ENCODE peak calls at places on chromosomes 6 and 20, in nine cellular contexts. O is tibial nerve, Y is heart left ventricle, V is adrenal gland, J is heart right ventricle, T is fibroblast of lung, Q is endodermal cell, E is Peyer's patch, B is cardiac fibroblast. U is an unnamed sample.

GRCh38 chr6:148523051-148523450 is 180.4 kb downstream of the SASH1 start:
- DNase-seq in T (peak; percentile 85), J (no peak), B (peak; percentile 68), Q (no peak), Y (no peak), V (no peak), E (no peak), O (no peak), U (peak; percentile 85)

GRCh38 chr6:99407076-99407475 is 13.1 kb upstream of the COQ3 start:
- DNase-seq in E (no peak), Q (no peak), Y (no peak), O (no peak), B (no peak), T (no peak), V (no peak), J (no peak), U (no peak)

GRCh38 chr6:74609857-74610256 is 596.0 kb downstream of the COL12A1 start:
- DNase-seq in O (no peak), J (no peak), E (no peak), Q (no peak), Y (no peak), T (no peak), V (no peak), B (peak; percentile 57), U (no peak)

GRCh38 chr6:2133718-2134310 is 111.6 kb downstream of the GMDS start:
- DNase-seq in Q (no peak), Y (no peak), B (no peak), O (no peak), V (no peak), E (no peak), T (no peak), J (no peak), U (no peak)

GRCh38 chr6:34546551-34547321 is 9.4 kb downstream of the SPDEF start:
- DNase-seq in Q (no peak), T (no peak), E (peak; percentile 64), J (peak; percentile 21), B (peak; percentile 56), Y (peak; percentile 78), O (no peak), V (peak; percentile 65), U (no peak)

GRCh38 chr20:59222982-59223610 is 59.5 kb downstream of the ZNF831 start:
- DNase-seq in T (peak; percentile 9), Q (peak; percentile 76), Y (no peak), V (no peak), E (no peak), B (peak; percentile 3), J (no peak), O (no peak), U (no peak)

GRCh38 chr6:138231399-138231886 is 13.2 kb upstream of the PBOV1 start:
- DNase-seq in Y (no peak), Q (no peak), B (no peak), V (no peak), O (no peak), T (no peak), J (no peak), E (no peak), U (no peak)

GRCh38 chr20:24917797-24918578 is 31.1 kb upstream of the CST7 start:
- DNase-seq in O (peak; percentile 55), Y (peak; percentile 82), E (peak; percentile 73), V (peak; percentile 65), T (peak; percentile 68), Q (peak; percentile 93), B (peak; percentile 78), J (peak; percentile 51), U (peak; percentile 61)

GRCh38 chr6:38997128-38997761 is 51.3 kb upstream of the GLP1R start:
- DNase-seq in J (peak; percentile 11), V (no peak), Y (peak; percentile 60), B (peak; percentile 46), E (no peak), O (no peak), T (peak; percentile 22), Q (peak; percentile 91), U (peak; percentile 22)

GRCh38 chr6:157593596-157593995 is 212.6 kb downstream of the ZDHHC14 start:
- DNase-seq in Q (no peak), B (no peak), E (no peak), O (no peak), V (no peak), Y (no peak), T (no peak), J (no peak), U (no peak)

GRCh38 chr20:50959543-50960126 is 1.0 kb downstream of the MOCS3 start:
- DNase-seq in O (no peak), Q (no peak), Y (no peak), J (no peak), T (no peak), B (no peak), V (no peak), E (no peak), U (no peak)

GRCh38 chr20:44450279-44450937 is 25.3 kb upstream of the TTPAL start:
- DNase-seq in B (no peak), J (no peak), Y (no peak), T (peak; percentile 58), Q (no peak), V (no peak), E (no peak), O (no peak), U (no peak)

GRCh38 chr20:44449864-44450263 is 25.8 kb upstream of the TTPAL start:
- DNase-seq in Y (no peak), E (no peak), V (no peak), T (no peak), O (no peak), J (no peak), B (no peak), Q (no peak), U (no peak)

GRCh38 chr20:44447827-44448419 is 27.8 kb upstream of the TTPAL start:
- DNase-seq in V (no peak), T (no peak), O (no peak), Y (no peak), Q (no peak), B (no peak), J (no peak), E (peak; percentile 82), U (no peak)

GRCh38 chr20:44450938-44451450 is 24.7 kb upstream of the TTPAL start:
- DNase-seq in J (no peak), V (no peak), Q (no peak), T (no peak), E (no peak), Y (no peak), B (no peak), O (no peak), U (no peak)

GRCh38 chr20:44448753-44449546 is 26.7 kb upstream of the TTPAL start:
- DNase-seq in B (no peak), Y (no peak), Q (peak; percentile 88), J (no peak), O (no peak), T (no peak), E (peak; percentile 72), V (peak; percentile 67), U (peak; percentile 20)
- TF ChIP-seq CTCF in B (peak; percentile 40), Y (peak; percentile 9), Q (peak; percentile 85), J (no peak), O (no peak), T (peak; percentile 23), E (peak; percentile 57), V (peak; percentile 28), U (peak; percentile 41)

GRCh38 chr6:6220718-6221117 is 99.7 kb downstream of the F13A1 start:
- DNase-seq in V (no peak), T (no peak), J (no peak), B (no peak), Y (no peak), O (no peak), Q (no peak), E (no peak), U (no peak)

GRCh38 chr6:6218246-6219085 is 102.0 kb downstream of the F13A1 start:
- DNase-seq in B (no peak), Q (peak; percentile 57), E (no peak), J (no peak), V (no peak), O (no peak), Y (no peak), T (no peak), U (peak; percentile 4)

GRCh38 chr6:6224933-6225486 is 95.5 kb downstream of the F13A1 start:
- DNase-seq in O (no peak), J (no peak), V (no peak), B (no peak), T (no peak), E (no peak), Q (no peak), Y (no peak), U (no peak)

GRCh38 chr6:6219716-6220115 is 100.7 kb downstream of the F13A1 start:
- DNase-seq in Y (no peak), J (no peak), V (no peak), E (no peak), T (no peak), Q (no peak), O (no peak), B (no peak), U (no peak)

GRCh38 chr6:6221829-6222535 is 98.5 kb downstream of the F13A1 start:
- DNase-seq in O (no peak), B (no peak), Q (peak; percentile 89), Y (no peak), E (no peak), V (peak; percentile 25), T (no peak), J (no peak), U (no peak)
- H3K4me3 ChIP-seq in O (no peak overlapping the region), B (no peak overlapping the region), Q (no peak overlapping the region), Y (no peak overlapping the region), E (no peak overlapping the region), V (no peak overlapping the region), T (no peak overlapping the region), J (no peak overlapping the region), U (no peak overlapping the region)

DNA sequence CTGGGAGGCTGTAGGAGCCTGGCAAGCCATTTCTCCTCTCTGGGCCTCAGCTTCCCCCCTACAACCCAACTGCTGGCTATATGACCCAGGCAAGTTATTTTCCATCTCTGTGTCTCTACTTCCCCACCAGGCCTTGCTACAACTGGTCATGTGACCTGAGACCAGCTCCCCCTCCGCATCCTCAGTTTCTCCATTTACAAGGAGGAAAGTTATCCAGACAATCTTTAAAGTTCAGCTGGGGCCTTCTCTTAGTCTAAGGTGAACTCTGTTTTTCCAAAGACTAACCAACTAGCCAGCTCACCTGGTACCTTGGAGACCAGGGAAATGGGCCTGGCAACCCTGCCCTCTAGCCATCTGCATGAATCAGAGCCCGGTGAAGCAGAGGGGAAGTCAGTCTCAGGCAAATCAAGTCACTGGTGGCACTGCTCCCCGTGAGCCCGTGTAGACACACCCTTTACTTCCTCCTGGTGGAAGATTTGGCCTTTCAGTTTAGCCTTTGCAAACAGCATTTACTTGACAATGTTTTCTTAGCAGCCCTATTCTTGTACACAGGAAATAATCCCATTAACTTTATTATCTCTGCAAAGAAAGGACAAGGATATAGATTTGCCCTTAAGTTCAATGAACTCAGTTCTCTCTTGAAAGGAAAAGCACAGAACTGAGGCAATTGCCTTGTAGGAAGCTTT is 157.7 kb downstream of the VEGFA start:
- DNase-seq in T (no peak), B (no peak), V (no peak), Q (no peak), O (no peak), E (peak; percentile 63), J (no peak), Y (no peak), U (no peak)
- TF ChIP-seq CTCF in T (no peak), B (no peak), V (no peak), Q (peak; percentile 65), O (no peak), E (peak; percentile 13), J (no peak), Y (no peak), U (no peak)

DNA sequence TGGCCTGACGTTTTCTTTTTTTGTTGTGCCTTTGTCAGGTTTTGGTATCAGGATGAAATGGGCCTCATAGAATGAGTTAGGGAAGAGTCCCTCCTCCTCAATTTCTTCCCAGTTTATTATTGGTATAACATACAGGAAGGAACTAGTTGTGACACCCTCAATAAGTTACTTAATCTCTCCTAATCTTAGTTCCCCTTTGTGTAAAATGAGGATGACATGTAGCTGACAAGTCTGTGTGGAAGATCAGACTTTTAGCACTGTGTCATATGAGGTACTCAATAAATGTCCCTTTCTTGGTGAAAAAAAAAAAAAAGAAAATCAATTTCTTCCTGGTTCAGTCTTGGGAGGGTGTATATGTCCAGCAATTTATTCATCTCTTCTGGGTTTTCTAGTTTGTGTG is 155.9 kb downstream of the PDE7B start:
- DNase-seq in Q (no peak), B (no peak), V (no peak), O (no peak), Y (no peak), J (no peak), E (no peak), T (no peak), U (no peak)
- H3K4me3 ChIP-seq in Q (no peak overlapping the region), B (no peak overlapping the region), V (no peak overlapping the region), O (no peak overlapping the region), Y (no peak overlapping the region), J (no peak overlapping the region), E (no peak overlapping the region), T (no peak overlapping the region), U (no peak overlapping the region)

U was measured in fibroblast of villous mesenchyme.